ENCODE peak calls at places on chromosomes 2 and 18, in four cellular contexts. One of them, this sample, is unnamed.

GRCh38 chr2:36193680-36194079 is 161.9 kb upstream of the CRIM1 start:
- DNase-seq in thyroid gland: no peak
- DNase-seq in upper lobe of right lung: no peak
- DNase-seq in fibroblast of lung: no peak
- DNase-seq in this sample: no peak

GRCh38 chr18:4060427-4061281 is 394.5 kb downstream of the DLGAP1 start:
- DNase-seq in thyroid gland: no peak
- DNase-seq in fibroblast of lung: no peak
- DNase-seq in upper lobe of right lung: no peak
- DNase-seq in this sample: no peak

GRCh38 chr2:132651115-132652099 is 18.6 kb downstream of the LYPD1 start:
- DNase-seq in upper lobe of right lung: no peak
- DNase-seq in fibroblast of lung: peak; percentile 72
- DNase-seq in thyroid gland: no peak
- DNase-seq in this sample: no peak

GRCh38 chr18:58321986-58322385 is 278.0 kb downstream of the NEDD4L start:
- DNase-seq in upper lobe of right lung: no peak
- DNase-seq in fibroblast of lung: peak; percentile 87
- DNase-seq in thyroid gland: peak; percentile 74
- DNase-seq in this sample: peak; percentile 67

GRCh38 chr2:12637754-12638153 is 79.0 kb upstream of the TRIB2 start:
- DNase-seq in fibroblast of lung: peak; percentile 20
- DNase-seq in upper lobe of right lung: no peak
- DNase-seq in thyroid gland: no peak
- DNase-seq in this sample: no peak

GRCh38 chr2:10036095-10036879 is 7.1 kb upstream of the KLF11 start:
- DNase-seq in thyroid gland: peak; percentile 89
- DNase-seq in fibroblast of lung: peak; percentile 50
- DNase-seq in upper lobe of right lung: peak; percentile 85
- DNase-seq in this sample: peak; percentile 91

GRCh38 chr2:229610359-229610758 is 104.0 kb downstream of the DNER start:
- DNase-seq in thyroid gland: no peak
- DNase-seq in upper lobe of right lung: no peak
- DNase-seq in fibroblast of lung: no peak
- DNase-seq in this sample: no peak

GRCh38 chr2:229752970-229753729 is 38.8 kb upstream of the DNER start:
- DNase-seq in fibroblast of lung: no peak
- DNase-seq in upper lobe of right lung: no peak
- DNase-seq in thyroid gland: no peak
- DNase-seq in this sample: no peak

GRCh38 chr18:22822024-22822423 is 111.1 kb upstream of the RBBP8 start:
- DNase-seq in fibroblast of lung: peak; percentile 69
- DNase-seq in thyroid gland: no peak
- DNase-seq in upper lobe of right lung: no peak
- DNase-seq in this sample: no peak

GRCh38 chr2:218998414-218999002 is 5.3 kb upstream of the CRYBA2 start:
- DNase-seq in fibroblast of lung: no peak
- DNase-seq in upper lobe of right lung: no peak
- DNase-seq in thyroid gland: no peak
- DNase-seq in this sample: no peak

DNA sequence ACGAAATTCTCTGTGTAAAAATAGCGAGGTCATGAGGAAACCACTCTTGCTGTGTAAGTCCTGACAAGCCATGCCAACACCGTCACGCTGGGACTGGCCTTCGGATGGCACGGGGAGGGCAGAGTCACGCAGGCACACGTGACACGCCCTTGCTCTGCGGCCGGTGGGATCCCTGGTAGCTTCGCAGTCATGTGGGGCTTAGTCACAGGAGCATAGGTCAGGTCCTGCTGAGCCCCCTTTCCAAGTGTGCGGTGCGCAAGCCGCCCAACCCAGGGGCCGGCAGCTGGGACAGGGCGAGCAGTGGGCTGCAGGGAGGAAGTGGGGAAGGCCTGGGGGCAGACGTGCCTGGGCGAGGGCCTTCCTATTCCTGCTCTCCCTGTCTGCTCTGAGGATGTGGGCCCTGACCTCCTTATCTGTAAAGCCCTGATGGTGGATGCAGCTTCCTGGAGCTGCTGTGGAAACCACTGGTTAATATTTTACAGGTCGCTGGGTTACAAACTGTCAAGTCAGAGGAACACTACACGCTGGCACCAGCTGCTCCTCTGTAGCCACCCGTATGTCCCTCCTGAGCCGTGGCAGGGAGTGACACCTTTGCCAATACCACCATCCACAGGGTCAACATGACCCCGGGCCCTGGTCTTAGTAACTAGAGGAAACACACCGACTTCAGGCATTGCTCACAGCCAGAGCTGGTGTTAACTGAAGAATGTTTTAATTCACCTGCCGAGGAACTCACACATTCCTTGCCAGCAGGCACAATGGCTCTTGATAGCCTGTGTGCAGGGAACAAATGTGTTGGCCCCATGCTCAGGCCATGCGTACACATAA is 17.8 kb downstream of the MBP start:
- DNase-seq in thyroid gland: peak; percentile 82
- DNase-seq in fibroblast of lung: peak; percentile 98
- DNase-seq in upper lobe of right lung: peak; percentile 94
- DNase-seq in this sample: peak; percentile 86
- TF ChIP-seq CTCF in thyroid gland: no peak
- TF ChIP-seq CTCF in fibroblast of lung: no peak
- TF ChIP-seq CTCF in upper lobe of right lung: no peak
- TF ChIP-seq CTCF in this sample: no peak

DNA sequence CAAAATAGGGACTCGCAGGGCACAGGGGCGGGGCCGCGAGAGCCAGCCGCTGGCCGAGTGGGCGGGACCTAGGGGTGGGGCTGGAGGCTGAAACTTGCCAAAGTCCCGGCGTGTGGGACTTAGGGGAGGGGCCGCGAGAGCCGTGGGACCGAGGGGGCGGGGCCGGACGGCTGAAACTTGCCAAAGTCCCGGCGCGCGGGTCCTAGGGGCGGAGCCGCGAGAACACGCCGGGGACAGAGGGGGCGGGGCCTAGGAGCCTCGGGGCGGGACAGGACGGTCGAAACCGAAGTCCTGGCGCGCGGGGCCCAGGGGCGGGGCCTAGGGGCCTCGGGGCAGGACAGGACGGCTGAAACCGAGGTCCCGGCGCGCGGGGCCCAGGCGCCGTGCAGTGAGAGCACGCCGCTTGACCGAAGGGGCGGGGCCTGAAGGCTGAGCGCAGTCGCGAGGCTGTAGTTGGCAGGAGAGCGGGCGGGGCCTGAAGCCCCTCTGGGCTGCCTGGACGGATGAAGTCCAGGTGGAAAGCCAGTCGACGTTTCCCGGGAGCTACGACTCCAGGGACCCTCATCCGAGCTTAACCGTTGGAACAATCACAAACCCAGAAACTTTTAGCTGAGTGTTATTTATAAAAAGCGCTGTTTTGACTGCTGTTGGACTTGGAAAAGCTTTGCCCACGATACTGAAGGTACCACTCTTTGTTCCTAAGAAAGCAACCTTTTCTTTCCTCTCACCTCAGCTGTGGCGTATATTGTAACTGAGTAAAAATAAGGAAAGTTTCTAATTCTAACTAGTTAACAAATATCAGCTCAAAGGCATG is 475 bp upstream of the BARD1 start:
- DNase-seq in upper lobe of right lung: peak; percentile 100
- DNase-seq in thyroid gland: peak; percentile 99
- DNase-seq in fibroblast of lung: peak; percentile 99
- DNase-seq in this sample: peak; percentile 100
- H3K27ac ChIP-seq in upper lobe of right lung: peak overlapping the region; percentile 82
- H3K27ac ChIP-seq in thyroid gland: peak overlapping the region; percentile 92
- H3K27ac ChIP-seq in fibroblast of lung: peak overlapping the region; percentile 76
- H3K27ac ChIP-seq in this sample: peak overlapping the region; percentile 77

GRCh38 chr2:205678743-205679142 is 3.6 kb upstream of the NRP2 start:
- DNase-seq in upper lobe of right lung: no peak
- DNase-seq in thyroid gland: no peak
- DNase-seq in fibroblast of lung: no peak
- DNase-seq in this sample: no peak

GRCh38 chr2:205680067-205680466 is 2.2 kb upstream of the NRP2 start:
- DNase-seq in upper lobe of right lung: no peak
- DNase-seq in thyroid gland: peak; percentile 50
- DNase-seq in fibroblast of lung: peak; percentile 91
- DNase-seq in this sample: peak; percentile 39

GRCh38 chr2:205673312-205673711 is 9.0 kb upstream of the NRP2 start:
- DNase-seq in upper lobe of right lung: no peak
- DNase-seq in fibroblast of lung: no peak
- DNase-seq in thyroid gland: no peak
- DNase-seq in this sample: no peak

GRCh38 chr2:205679410-205680009 is 2.8 kb upstream of the NRP2 start:
- DNase-seq in thyroid gland: no peak
- DNase-seq in upper lobe of right lung: no peak
- DNase-seq in fibroblast of lung: no peak
- DNase-seq in this sample: no peak

GRCh38 chr2:205675861-205676516 is 6.3 kb upstream of the NRP2 start:
- DNase-seq in upper lobe of right lung: no peak
- DNase-seq in thyroid gland: no peak
- DNase-seq in fibroblast of lung: peak; percentile 86
- DNase-seq in this sample: no peak
- H3K4me3 ChIP-seq in upper lobe of right lung: no peak overlapping the region
- H3K4me3 ChIP-seq in thyroid gland: no peak overlapping the region
- H3K4me3 ChIP-seq in fibroblast of lung: no peak overlapping the region
- H3K4me3 ChIP-seq in this sample: no peak overlapping the region

GRCh38 chr2:153766415-153766814 is 105.3 kb upstream of the GALNT13 start:
- DNase-seq in fibroblast of lung: no peak
- DNase-seq in upper lobe of right lung: no peak
- DNase-seq in thyroid gland: no peak
- DNase-seq in this sample: no peak

DNA sequence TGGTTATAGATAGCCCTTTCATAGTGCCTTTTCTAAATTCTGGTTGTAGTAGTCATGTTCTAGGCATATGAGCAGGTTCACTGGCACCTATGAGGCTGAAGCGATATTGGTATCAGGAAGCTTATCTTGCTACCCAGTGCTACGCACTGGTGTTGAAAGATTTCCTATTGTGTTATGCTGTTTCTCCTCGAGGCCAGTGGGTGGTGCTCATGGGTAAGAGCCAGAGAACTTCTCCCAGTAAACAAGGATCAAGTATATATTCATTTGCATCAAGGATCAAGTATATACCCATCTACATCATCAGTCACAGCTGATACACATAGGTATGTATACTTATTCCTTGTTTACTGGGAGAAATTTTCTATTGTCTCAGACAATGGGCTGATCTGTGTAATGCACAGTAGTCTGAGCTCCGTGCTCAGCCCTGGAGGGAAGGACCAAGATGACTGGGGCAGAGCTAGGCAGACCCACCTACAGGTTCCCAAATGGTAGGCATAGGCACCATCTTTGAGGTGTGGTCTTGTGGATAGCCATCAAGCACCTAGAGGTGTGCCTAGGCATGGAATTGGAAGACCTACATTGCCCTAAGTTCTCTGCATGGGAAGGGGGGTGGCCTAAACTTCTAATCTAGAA is 101.2 kb upstream of the GALNT13 start:
- DNase-seq in upper lobe of right lung: no peak
- DNase-seq in thyroid gland: no peak
- DNase-seq in fibroblast of lung: no peak
- DNase-seq in this sample: no peak
- TF ChIP-seq CTCF in upper lobe of right lung: peak; percentile 13
- TF ChIP-seq CTCF in thyroid gland: no peak
- TF ChIP-seq CTCF in fibroblast of lung: no peak
- TF ChIP-seq CTCF in this sample: no peak

This sample was measured in stomach.